ENCODE peak calls at places on chromosomes 6 and 20, in nine cellular contexts. One of them, this sample, is unnamed.

GRCh38 chr6:111536888-111537287 is 53.9 kb upstream of the REV3L start:
- DNase-seq in SK-N-SH: no peak
- DNase-seq in stomach: no peak
- DNase-seq in K562: peak; percentile 25
- DNase-seq in GM12878: no peak
- DNase-seq in A549: no peak
- DNase-seq in transverse colon: no peak
- DNase-seq in sigmoid colon: no peak
- DNase-seq in ovary: no peak
- DNase-seq in this sample: peak; percentile 63

GRCh38 chr6:137188855-137189254 is 15.4 kb upstream of the IL22RA2 start:
- DNase-seq in SK-N-SH: no peak
- DNase-seq in ovary: no peak
- DNase-seq in GM12878: no peak
- DNase-seq in stomach: no peak
- DNase-seq in sigmoid colon: no peak
- DNase-seq in K562: no peak
- DNase-seq in A549: peak; percentile 38
- DNase-seq in transverse colon: no peak
- DNase-seq in this sample: no peak

GRCh38 chr6:94636780-94637385 is 940.5 kb upstream of the MANEA start:
- DNase-seq in K562: no peak
- DNase-seq in sigmoid colon: no peak
- DNase-seq in stomach: no peak
- DNase-seq in ovary: no peak
- DNase-seq in transverse colon: no peak
- DNase-seq in GM12878: no peak
- DNase-seq in A549: peak; percentile 33
- DNase-seq in SK-N-SH: peak; percentile 1
- DNase-seq in this sample: no peak

GRCh38 chr6:135183532-135184440 is 2.7 kb downstream of the MYB start:
- DNase-seq in sigmoid colon: no peak
- DNase-seq in transverse colon: peak; percentile 84
- DNase-seq in SK-N-SH: peak; percentile 47
- DNase-seq in GM12878: no peak
- DNase-seq in A549: peak; percentile 64
- DNase-seq in ovary: no peak
- DNase-seq in K562: peak; percentile 77
- DNase-seq in stomach: peak; percentile 67
- DNase-seq in this sample: peak; percentile 52

GRCh38 chr20:48080583-48080982 is 295.3 kb upstream of the SULF2 start:
- DNase-seq in ovary: no peak
- DNase-seq in K562: no peak
- DNase-seq in GM12878: no peak
- DNase-seq in A549: no peak
- DNase-seq in sigmoid colon: no peak
- DNase-seq in SK-N-SH: no peak
- DNase-seq in stomach: no peak
- DNase-seq in transverse colon: no peak
- DNase-seq in this sample: no peak

GRCh38 chr20:34512955-34513419 is 3.2 kb upstream of the DYNLRB1 start:
- DNase-seq in K562: no peak
- DNase-seq in SK-N-SH: no peak
- DNase-seq in sigmoid colon: no peak
- DNase-seq in transverse colon: no peak
- DNase-seq in GM12878: no peak
- DNase-seq in A549: peak; percentile 54
- DNase-seq in ovary: no peak
- DNase-seq in stomach: no peak
- DNase-seq in this sample: no peak

GRCh38 chr6:73032586-73032985 is 192.7 kb downstream of the KHDC1L start:
- DNase-seq in ovary: no peak
- DNase-seq in transverse colon: no peak
- DNase-seq in sigmoid colon: no peak
- DNase-seq in K562: no peak
- DNase-seq in stomach: no peak
- DNase-seq in GM12878: no peak
- DNase-seq in SK-N-SH: no peak
- DNase-seq in A549: peak; percentile 14
- DNase-seq in this sample: no peak

GRCh38 chr6:145749632-145750031 is 14.3 kb upstream of the EPM2A start:
- DNase-seq in stomach: no peak
- DNase-seq in A549: peak; percentile 49
- DNase-seq in sigmoid colon: no peak
- DNase-seq in transverse colon: no peak
- DNase-seq in SK-N-SH: no peak
- DNase-seq in GM12878: no peak
- DNase-seq in K562: peak; percentile 68
- DNase-seq in ovary: no peak
- DNase-seq in this sample: no peak

GRCh38 chr6:31163922-31164321 is 5.5 kb downstream of the TCF19 start:
- DNase-seq in SK-N-SH: no peak
- DNase-seq in sigmoid colon: no peak
- DNase-seq in transverse colon: no peak
- DNase-seq in ovary: no peak
- DNase-seq in K562: no peak
- DNase-seq in GM12878: no peak
- DNase-seq in stomach: peak; percentile 65
- DNase-seq in A549: no peak
- DNase-seq in this sample: no peak

GRCh38 chr6:558959-559358 is 97.9 kb downstream of the HUS1B start:
- DNase-seq in transverse colon: no peak
- DNase-seq in sigmoid colon: no peak
- DNase-seq in stomach: no peak
- DNase-seq in SK-N-SH: no peak
- DNase-seq in A549: no peak
- DNase-seq in K562: no peak
- DNase-seq in GM12878: no peak
- DNase-seq in ovary: no peak
- DNase-seq in this sample: no peak

GRCh38 chr6:9938801-9939200 is 476.1 kb downstream of the TFAP2A start:
- DNase-seq in stomach: no peak
- DNase-seq in ovary: no peak
- DNase-seq in sigmoid colon: no peak
- DNase-seq in K562: no peak
- DNase-seq in A549: no peak
- DNase-seq in SK-N-SH: no peak
- DNase-seq in GM12878: no peak
- DNase-seq in transverse colon: no peak
- DNase-seq in this sample: no peak

GRCh38 chr20:24305366-24305765 is 164.1 kb upstream of the SYNDIG1 start:
- DNase-seq in K562: no peak
- DNase-seq in stomach: no peak
- DNase-seq in transverse colon: no peak
- DNase-seq in ovary: no peak
- DNase-seq in A549: no peak
- DNase-seq in SK-N-SH: no peak
- DNase-seq in GM12878: no peak
- DNase-seq in sigmoid colon: no peak
- DNase-seq in this sample: no peak

GRCh38 chr20:60101894-60102281 is 143.7 kb downstream of the CDH26 start:
- DNase-seq in K562: no peak
- DNase-seq in stomach: no peak
- DNase-seq in sigmoid colon: no peak
- DNase-seq in transverse colon: no peak
- DNase-seq in GM12878: no peak
- DNase-seq in A549: no peak
- DNase-seq in ovary: no peak
- DNase-seq in SK-N-SH: no peak
- DNase-seq in this sample: no peak

GRCh38 chr20:60101201-60101893 is 143.1 kb downstream of the CDH26 start:
- DNase-seq in stomach: no peak
- DNase-seq in ovary: no peak
- DNase-seq in SK-N-SH: no peak
- DNase-seq in transverse colon: no peak
- DNase-seq in A549: no peak
- DNase-seq in K562: no peak
- DNase-seq in sigmoid colon: no peak
- DNase-seq in GM12878: no peak
- DNase-seq in this sample: no peak

GRCh38 chr20:60100780-60101179 is 142.6 kb downstream of the CDH26 start:
- DNase-seq in ovary: no peak
- DNase-seq in transverse colon: no peak
- DNase-seq in K562: no peak
- DNase-seq in GM12878: no peak
- DNase-seq in A549: no peak
- DNase-seq in stomach: no peak
- DNase-seq in SK-N-SH: no peak
- DNase-seq in sigmoid colon: no peak
- DNase-seq in this sample: no peak

GRCh38 chr20:60104980-60105379 is 146.8 kb downstream of the CDH26 start:
- DNase-seq in ovary: no peak
- DNase-seq in A549: no peak
- DNase-seq in stomach: no peak
- DNase-seq in K562: no peak
- DNase-seq in sigmoid colon: no peak
- DNase-seq in SK-N-SH: no peak
- DNase-seq in GM12878: no peak
- DNase-seq in transverse colon: no peak
- DNase-seq in this sample: no peak

GRCh38 chr20:60102665-60103210 is 144.5 kb downstream of the CDH26 start:
- DNase-seq in transverse colon: no peak
- DNase-seq in A549: no peak
- DNase-seq in stomach: no peak
- DNase-seq in GM12878: no peak
- DNase-seq in K562: no peak
- DNase-seq in SK-N-SH: no peak
- DNase-seq in sigmoid colon: no peak
- DNase-seq in ovary: no peak
- DNase-seq in this sample: no peak
- TF ChIP-seq EP300 in transverse colon: no peak
- TF ChIP-seq EP300 in A549: no peak
- TF ChIP-seq EP300 in stomach: no peak
- TF ChIP-seq EP300 in GM12878: no peak
- TF ChIP-seq EP300 in K562: no peak
- TF ChIP-seq EP300 in SK-N-SH: no peak
- TF ChIP-seq EP300 in sigmoid colon: no peak
- TF ChIP-seq EP300 in ovary: no peak
- TF ChIP-seq EP300 in this sample: no peak

GRCh38 chr6:169092375-169092774 is 161.3 kb downstream of the THBS2 start:
- DNase-seq in sigmoid colon: no peak
- DNase-seq in GM12878: no peak
- DNase-seq in SK-N-SH: no peak
- DNase-seq in ovary: no peak
- DNase-seq in transverse colon: no peak
- DNase-seq in K562: no peak
- DNase-seq in stomach: no peak
- DNase-seq in A549: no peak
- DNase-seq in this sample: no peak
- TF ChIP-seq EP300 in sigmoid colon: no peak
- TF ChIP-seq EP300 in GM12878: no peak
- TF ChIP-seq EP300 in SK-N-SH: no peak
- TF ChIP-seq EP300 in ovary: no peak
- TF ChIP-seq EP300 in transverse colon: no peak
- TF ChIP-seq EP300 in K562: no peak
- TF ChIP-seq EP300 in stomach: no peak
- TF ChIP-seq EP300 in A549: no peak
- TF ChIP-seq EP300 in this sample: no peak

DNA sequence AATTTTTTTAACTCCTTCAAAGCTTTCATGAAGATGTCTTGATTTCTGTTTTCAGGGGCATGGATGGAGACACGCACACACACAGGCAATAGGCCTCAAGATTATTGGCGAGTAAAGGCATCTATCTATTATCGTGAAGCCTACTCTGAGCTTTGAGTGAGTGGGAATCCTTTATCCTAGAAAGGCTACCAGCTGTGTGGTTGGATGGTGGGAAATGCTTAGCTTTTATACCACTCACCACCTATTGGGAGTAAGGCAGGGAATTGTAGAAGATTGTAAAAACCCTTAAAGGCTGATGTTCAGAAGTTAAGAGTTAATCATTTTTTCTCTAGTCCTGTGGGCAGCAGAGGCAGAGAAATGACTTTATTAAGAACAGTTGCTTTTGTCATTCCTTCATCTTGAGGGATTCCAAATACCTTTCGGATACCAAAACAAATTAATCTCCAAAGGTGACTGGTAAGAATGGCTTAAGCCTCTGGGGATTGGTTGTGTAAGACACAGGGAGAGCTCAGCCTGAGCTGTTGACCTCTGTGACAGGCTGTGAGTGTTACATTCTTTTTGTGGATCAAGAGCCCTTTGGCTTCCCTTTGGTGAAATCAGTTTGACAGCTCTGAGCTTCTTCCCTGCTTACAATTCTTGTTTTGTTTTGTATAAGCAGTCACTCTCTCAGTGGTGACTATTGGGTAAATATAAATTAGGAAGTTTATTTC is 33.6 kb downstream of the CTNNBL1 start:
- DNase-seq in A549: no peak
- DNase-seq in ovary: no peak
- DNase-seq in GM12878: no peak
- DNase-seq in sigmoid colon: no peak
- DNase-seq in K562: no peak
- DNase-seq in transverse colon: no peak
- DNase-seq in SK-N-SH: no peak
- DNase-seq in stomach: no peak
- DNase-seq in this sample: peak; percentile 35
- TF ChIP-seq EP300 in A549: no peak
- TF ChIP-seq EP300 in ovary: no peak
- TF ChIP-seq EP300 in GM12878: no peak
- TF ChIP-seq EP300 in sigmoid colon: no peak
- TF ChIP-seq EP300 in K562: no peak
- TF ChIP-seq EP300 in transverse colon: no peak
- TF ChIP-seq EP300 in SK-N-SH: no peak
- TF ChIP-seq EP300 in stomach: no peak
- TF ChIP-seq EP300 in this sample: no peak

GRCh38 chr6:113860165-113860955 is 3.2 kb downstream of the MARCKS start:
- DNase-seq in A549: peak; percentile 4
- DNase-seq in SK-N-SH: peak; percentile 65
- DNase-seq in K562: no peak
- DNase-seq in stomach: peak; percentile 29
- DNase-seq in sigmoid colon: peak; percentile 75
- DNase-seq in ovary: peak; percentile 71
- DNase-seq in GM12878: no peak
- DNase-seq in transverse colon: peak; percentile 28
- DNase-seq in this sample: no peak

GRCh38 chr6:113858605-113859348 is 1.6 kb downstream of the MARCKS start:
- DNase-seq in ovary: peak; percentile 95
- DNase-seq in SK-N-SH: peak; percentile 95
- DNase-seq in stomach: peak; percentile 92
- DNase-seq in transverse colon: peak; percentile 93
- DNase-seq in K562: peak; percentile 88
- DNase-seq in GM12878: peak; percentile 87
- DNase-seq in sigmoid colon: peak; percentile 94
- DNase-seq in A549: peak; percentile 84
- DNase-seq in this sample: peak; percentile 98

GRCh38 chr6:113857565-113858066 is 471 bp downstream of the MARCKS start:
- DNase-seq in GM12878: no peak
- DNase-seq in ovary: peak; percentile 47
- DNase-seq in A549: peak; percentile 4
- DNase-seq in SK-N-SH: peak; percentile 60
- DNase-seq in sigmoid colon: no peak
- DNase-seq in stomach: peak; percentile 25
- DNase-seq in K562: peak; percentile 10
- DNase-seq in transverse colon: peak; percentile 29
- DNase-seq in this sample: peak; percentile 81

GRCh38 chr6:113858067-113858604 is 991 bp downstream of the MARCKS start:
- DNase-seq in sigmoid colon: peak; percentile 78
- DNase-seq in stomach: peak; percentile 46
- DNase-seq in K562: no peak
- DNase-seq in GM12878: no peak
- DNase-seq in SK-N-SH: peak; percentile 65
- DNase-seq in A549: peak; percentile 38
- DNase-seq in transverse colon: peak; percentile 54
- DNase-seq in ovary: peak; percentile 67
- DNase-seq in this sample: peak; percentile 35

GRCh38 chr6:113859349-113860164 is 2.4 kb downstream of the MARCKS start:
- DNase-seq in ovary: peak; percentile 67
- DNase-seq in sigmoid colon: peak; percentile 74
- DNase-seq in SK-N-SH: peak; percentile 70
- DNase-seq in transverse colon: peak; percentile 57
- DNase-seq in GM12878: no peak
- DNase-seq in A549: peak; percentile 33
- DNase-seq in K562: no peak
- DNase-seq in stomach: peak; percentile 52
- DNase-seq in this sample: no peak
- TF ChIP-seq EP300 in ovary: no peak
- TF ChIP-seq EP300 in sigmoid colon: no peak
- TF ChIP-seq EP300 in SK-N-SH: no peak
- TF ChIP-seq EP300 in transverse colon: no peak
- TF ChIP-seq EP300 in GM12878: no peak
- TF ChIP-seq EP300 in A549: no peak
- TF ChIP-seq EP300 in K562: no peak
- TF ChIP-seq EP300 in stomach: no peak
- TF ChIP-seq EP300 in this sample: no peak

This sample was measured in upper lobe of left lung.